ENCODE peak calls at places on chromosome 19, in four cellular contexts. R is HepG2, W is K562, O is H1. X is an unnamed sample.

GRCh38 chr19:23917856-23918255 is 3.2 kb downstream of the ZNF726 start:
- DNase-seq in R (no peak), W (no peak), O (no peak), X (no peak)

GRCh38 chr19:34772697-34773554 is at the start of gene ZNF599:
- DNase-seq in R (peak; percentile 83), W (peak; percentile 77), O (peak; percentile 91), X (peak; percentile 80)

GRCh38 chr19:43562698-43563241 is 12.6 kb downstream of the XRCC1 start:
- DNase-seq in R (no peak), W (no peak), O (no peak), X (no peak)

GRCh38 chr19:17762505-17763229 is 11.4 kb downstream of the FCHO1 start:
- DNase-seq in R (peak; percentile 59), W (peak; percentile 90), O (peak; percentile 92), X (no peak)

GRCh38 chr19:43290568-43291359 is 21.4 kb upstream of the PSG9 start:
- DNase-seq in R (no peak), W (no peak), O (peak; percentile 45), X (no peak)

GRCh38 chr19:14563989-14564650 is 7.7 kb downstream of the NDUFB7 start:
- DNase-seq in R (no peak), W (peak; percentile 98), O (peak; percentile 89), X (peak; percentile 82)

GRCh38 chr19:46073268-46073922 is 32.6 kb upstream of the IGFL4 start:
- DNase-seq in R (no peak), W (no peak), O (no peak), X (no peak)

GRCh38 chr19:14023404-14024235 is 4.3 kb upstream of the RLN3 start:
- DNase-seq in R (peak; percentile 85), W (peak; percentile 76), O (peak; percentile 78), X (no peak)

GRCh38 chr19:1453525-1454371 is 3.8 kb downstream of the APC2 start:
- DNase-seq in R (no peak), W (no peak), O (no peak), X (no peak)

GRCh38 chr19:1457031-1457739 is 7.3 kb downstream of the APC2 start:
- DNase-seq in R (no peak), W (no peak), O (no peak), X (no peak)

GRCh38 chr19:1456121-1456900 is 6.4 kb downstream of the APC2 start:
- DNase-seq in R (no peak), W (no peak), O (no peak), X (no peak)

GRCh38 chr19:1455002-1455335 is 5.0 kb downstream of the APC2 start:
- DNase-seq in R (no peak), W (no peak), O (no peak), X (no peak)

GRCh38 chr19:1455336-1456120 is 5.6 kb downstream of the APC2 start:
- DNase-seq in R (peak; percentile 76), W (peak; percentile 98), O (peak; percentile 97), X (no peak)
- TF ChIP-seq POLR2A in R (no peak), W (peak; percentile 60), O (no peak), X (no peak)

DNA sequence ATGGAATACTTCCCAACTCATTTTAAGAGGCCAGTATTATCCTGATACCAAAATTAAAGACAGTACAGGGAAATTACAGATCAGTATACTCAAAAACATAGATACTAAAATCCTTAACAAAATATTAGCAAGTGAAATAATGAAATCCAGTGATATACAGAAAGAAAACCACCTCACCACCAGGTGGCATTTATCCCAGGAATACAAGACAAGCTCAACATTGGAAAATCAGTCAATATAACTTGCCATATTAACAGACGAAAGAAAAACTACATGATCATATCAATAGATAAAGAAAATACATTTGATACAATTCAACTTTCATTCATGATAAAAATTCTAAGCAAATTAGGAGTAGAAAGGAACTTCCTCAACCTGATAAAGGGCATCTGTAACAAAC is 6.7 kb upstream of the GNA15 start:
- DNase-seq in R (peak; percentile 35), W (no peak), O (no peak), X (no peak)
- TF ChIP-seq TAF1 in R (no peak), W (no peak), O (no peak), X (no peak)

DNA sequence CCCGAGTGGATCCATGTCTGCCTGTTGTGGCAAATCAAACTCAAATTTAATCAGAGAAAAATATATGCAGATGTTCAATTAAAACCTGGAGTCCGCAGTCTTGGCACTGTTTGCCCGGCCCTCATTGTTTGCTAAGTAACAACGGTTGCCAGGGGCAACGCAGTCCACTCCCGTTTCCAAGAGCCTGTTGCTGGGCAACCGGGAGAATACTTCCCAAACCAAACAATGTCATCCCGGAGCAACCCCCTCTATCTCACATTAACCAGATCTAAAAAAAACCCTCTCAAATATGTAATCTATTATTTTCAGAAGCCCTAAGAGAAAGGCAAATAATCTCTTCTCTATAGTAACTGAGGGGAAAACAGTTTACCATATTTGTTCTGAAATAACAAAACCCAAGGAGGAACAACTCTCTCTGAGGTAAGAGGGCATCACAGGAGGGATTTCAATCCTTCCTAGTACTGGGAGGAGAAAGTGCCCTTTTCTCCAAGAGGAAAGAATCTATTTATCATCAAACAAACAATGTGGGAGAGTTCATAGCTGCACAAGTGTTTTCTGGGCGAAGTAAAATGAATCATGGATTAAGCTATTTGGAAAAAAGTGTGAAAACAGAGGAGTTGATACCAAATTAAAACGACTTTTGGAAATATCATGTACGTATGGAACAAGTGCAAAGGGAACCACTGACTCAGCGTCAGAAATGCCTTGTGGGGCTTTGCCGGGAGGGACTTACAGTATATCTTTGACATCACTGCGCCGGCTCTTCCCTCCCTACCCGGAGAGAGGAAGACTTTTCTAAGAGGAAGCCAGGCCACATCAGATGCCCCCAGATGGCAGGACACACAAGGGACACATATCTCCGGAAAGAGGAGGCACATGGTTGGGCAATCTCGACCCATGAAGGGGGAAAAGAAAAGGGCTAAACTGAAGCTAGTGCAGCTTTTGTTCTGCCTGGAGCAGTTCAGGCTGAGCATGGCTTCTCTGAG is 43.3 kb downstream of the RFX2 start:
- DNase-seq in R (peak; percentile 97), W (peak; percentile 42), O (peak; percentile 68), X (no peak)
- TF ChIP-seq POLR2A in R (no peak), W (no peak), O (no peak), X (no peak)

GRCh38 chr19:58150328-58150921 is at the start of gene ZNF329:
- DNase-seq in R (peak; percentile 66), W (peak; percentile 94), O (peak; percentile 96), X (peak; percentile 84)
- TF ChIP-seq TAF1 in R (peak; percentile 53), W (peak; percentile 48), O (peak; percentile 76), X (peak; percentile 39)

GRCh38 chr19:8412783-8413592 is at the start of gene MARCHF2:
- DNase-seq in R (peak; percentile 90), W (peak; percentile 97), O (peak; percentile 96), X (peak; percentile 99)
- TF ChIP-seq POLR2A in R (no peak), W (no peak), O (no peak), X (no peak)

GRCh38 chr19:48623556-48624066 is 4.3 kb downstream of the SPHK2 start:
- DNase-seq in R (no peak), W (no peak), O (no peak), X (no peak)
- TF ChIP-seq TAF1 in R (no peak), W (peak; percentile 29), O (peak; percentile 58), X (no peak)

DNA sequence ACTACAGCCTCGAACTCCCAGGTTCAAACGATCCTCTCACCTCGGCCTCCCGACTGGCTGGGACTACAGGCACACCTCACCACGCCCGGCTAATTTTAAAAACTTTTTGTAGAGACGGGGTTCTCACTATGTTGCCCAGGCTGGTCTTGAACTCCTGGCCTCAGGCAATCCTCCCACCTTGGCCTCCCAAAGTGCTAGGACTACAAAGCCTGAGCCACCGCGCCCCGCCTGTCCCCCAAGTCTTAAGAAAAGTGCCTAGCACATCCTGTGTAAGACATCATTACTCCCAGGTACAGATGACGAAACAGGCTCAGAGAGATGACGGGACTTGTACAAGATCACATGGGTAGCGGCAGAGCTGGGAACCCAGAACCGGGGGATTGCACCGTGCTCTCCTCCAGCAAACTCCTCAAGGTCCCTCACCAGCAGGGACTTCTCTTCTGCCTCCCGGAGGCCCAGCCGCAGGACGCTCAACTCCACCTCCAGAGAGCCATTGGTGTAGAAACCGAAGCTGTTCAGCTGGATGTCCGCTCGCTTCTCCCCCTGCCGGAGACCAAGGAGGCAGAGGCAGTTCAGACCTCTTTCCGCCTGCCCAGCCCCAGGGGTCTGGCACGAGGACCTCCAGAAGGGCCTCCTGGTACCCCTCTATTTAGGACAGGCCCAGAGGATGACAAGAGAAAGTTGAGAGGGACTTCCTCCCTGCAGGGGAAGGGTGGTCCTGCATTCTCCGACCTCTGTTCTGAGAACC is 1.0 kb downstream of the GPR108 start:
- DNase-seq in R (peak; percentile 81), W (peak; percentile 70), O (peak; percentile 76), X (peak; percentile 73)
- TF ChIP-seq POLR2A in R (peak; percentile 49), W (peak; percentile 71), O (no peak), X (peak; percentile 51)